ENCODE peak calls at places on chromosomes 16 and 17, in four cellular contexts. E is HepG2, V is K562, H is HEK293T. W is an unnamed sample.
A peak's percentile ranks its signal among the peaks of the same experiment; 100 is the strongest.

GRCh38 chr17:4073983-4074830 is 68.6 kb downstream of the ZZEF1 start:
- DNase-seq in E (no peak), V (no peak), H (no peak), W (no peak)

GRCh38 chr16:22229881-22230280 is 23.8 kb downstream of the EEF2K start:
- DNase-seq in E (no peak), V (no peak), H (no peak), W (no peak)

GRCh38 chr16:82699711-82700495 is 73.1 kb downstream of the CDH13 start:
- DNase-seq in E (no peak), V (no peak), H (no peak), W (no peak)

GRCh38 chr17:39573447-39574298 is 34.0 kb downstream of the NEUROD2 start:
- DNase-seq in E (peak; percentile 20), V (peak; percentile 86), H (peak; percentile 70), W (peak; percentile 70)

GRCh38 chr17:32742686-32743538 is 134.0 kb downstream of the MYO1D start:
- DNase-seq in E (no peak), V (no peak), H (no peak), W (no peak)

GRCh38 chr16:68298312-68298711 is 12.4 kb downstream of the SLC7A6OS start:
- DNase-seq in E (no peak), V (no peak), H (no peak), W (no peak)

GRCh38 chr17:37726891-37727780 is 17.7 kb downstream of the HNF1B start:
- DNase-seq in E (no peak), V (no peak), H (no peak), W (no peak)

GRCh38 chr17:63419949-63420867 is 25.9 kb downstream of the CYB561 start:
- DNase-seq in E (no peak), V (peak; percentile 83), H (no peak), W (no peak)

GRCh38 chr17:67481808-67482207 is 104.7 kb downstream of the PITPNC1 start:
- DNase-seq in E (no peak), V (no peak), H (no peak), W (no peak)

GRCh38 chr17:9021158-9021984 is at the start of gene NTN1:
- DNase-seq in E (no peak), V (peak; percentile 25), H (peak; percentile 60), W (peak; percentile 64)

GRCh38 chr17:4499431-4500187 is 928 bp downstream of the SPNS2 start:
- DNase-seq in E (no peak), V (peak; percentile 32), H (peak; percentile 17), W (peak; percentile 44)

GRCh38 chr16:90001761-90002503 is 17.3 kb downstream of the DBNDD1 start:
- DNase-seq in E (no peak), V (no peak), H (no peak), W (no peak)

GRCh38 chr16:66489818-66490217 is 60.1 kb downstream of the TK2 start:
- DNase-seq in E (no peak), V (no peak), H (no peak), W (no peak)

GRCh38 chr17:3794890-3795757 is 5.9 kb downstream of the ITGAE start:
- DNase-seq in E (peak; percentile 78), V (no peak), H (no peak), W (no peak)

GRCh38 chr16:78065344-78065743 is 34.1 kb upstream of the WWOX start:
- DNase-seq in E (no peak), V (no peak), H (no peak), W (no peak)

GRCh38 chr16:30951785-30952184 is 2.9 kb downstream of the ORAI3 start:
- DNase-seq in E (no peak), V (no peak), H (no peak), W (no peak)

GRCh38 chr17:72970794-72971512 is 121.5 kb downstream of the SLC39A11 start:
- DNase-seq in E (no peak), V (no peak), H (no peak), W (no peak)

GRCh38 chr16:894136-894535 is 76.6 kb downstream of the LMF1 start:
- DNase-seq in E (no peak), V (no peak), H (no peak), W (no peak)

GRCh38 chr17:75288784-75289121 is 480 bp downstream of the SLC25A19 start:
- DNase-seq in E (peak; percentile 69), V (peak; percentile 62), H (peak; percentile 52), W (peak; percentile 53)

GRCh38 chr17:50209472-50210248 is 8.2 kb upstream of the COL1A1 start:
- DNase-seq in E (no peak), V (peak; percentile 78), H (no peak), W (peak; percentile 67)

GRCh38 chr17:13490906-13491502 is 110.7 kb downstream of the HS3ST3A1 start:
- DNase-seq in E (no peak), V (no peak), H (no peak), W (no peak)

GRCh38 chr16:54374136-54374535 is 87.5 kb upstream of the IRX3 start:
- DNase-seq in E (no peak), V (no peak), H (no peak), W (no peak)

GRCh38 chr16:69482410-69482951 is 58.1 kb downstream of the CYB5B start:
- DNase-seq in E (no peak), V (no peak), H (no peak), W (no peak)

GRCh38 chr16:75497558-75497957 is 2.3 kb upstream of the CHST6 start:
- DNase-seq in E (no peak), V (no peak), H (no peak), W (no peak)

GRCh38 chr16:75496546-75496945 is 1.3 kb upstream of the CHST6 start:
- DNase-seq in E (no peak), V (no peak), H (no peak), W (no peak)

GRCh38 chr16:75494184-75494583 is 1.1 kb downstream of the CHST6 start:
- DNase-seq in E (no peak), V (no peak), H (no peak), W (no peak)

GRCh38 chr16:75491876-75492275 is 3.4 kb downstream of the CHST6 start:
- DNase-seq in E (no peak), V (no peak), H (peak; percentile 52), W (peak; percentile 39)

DNA sequence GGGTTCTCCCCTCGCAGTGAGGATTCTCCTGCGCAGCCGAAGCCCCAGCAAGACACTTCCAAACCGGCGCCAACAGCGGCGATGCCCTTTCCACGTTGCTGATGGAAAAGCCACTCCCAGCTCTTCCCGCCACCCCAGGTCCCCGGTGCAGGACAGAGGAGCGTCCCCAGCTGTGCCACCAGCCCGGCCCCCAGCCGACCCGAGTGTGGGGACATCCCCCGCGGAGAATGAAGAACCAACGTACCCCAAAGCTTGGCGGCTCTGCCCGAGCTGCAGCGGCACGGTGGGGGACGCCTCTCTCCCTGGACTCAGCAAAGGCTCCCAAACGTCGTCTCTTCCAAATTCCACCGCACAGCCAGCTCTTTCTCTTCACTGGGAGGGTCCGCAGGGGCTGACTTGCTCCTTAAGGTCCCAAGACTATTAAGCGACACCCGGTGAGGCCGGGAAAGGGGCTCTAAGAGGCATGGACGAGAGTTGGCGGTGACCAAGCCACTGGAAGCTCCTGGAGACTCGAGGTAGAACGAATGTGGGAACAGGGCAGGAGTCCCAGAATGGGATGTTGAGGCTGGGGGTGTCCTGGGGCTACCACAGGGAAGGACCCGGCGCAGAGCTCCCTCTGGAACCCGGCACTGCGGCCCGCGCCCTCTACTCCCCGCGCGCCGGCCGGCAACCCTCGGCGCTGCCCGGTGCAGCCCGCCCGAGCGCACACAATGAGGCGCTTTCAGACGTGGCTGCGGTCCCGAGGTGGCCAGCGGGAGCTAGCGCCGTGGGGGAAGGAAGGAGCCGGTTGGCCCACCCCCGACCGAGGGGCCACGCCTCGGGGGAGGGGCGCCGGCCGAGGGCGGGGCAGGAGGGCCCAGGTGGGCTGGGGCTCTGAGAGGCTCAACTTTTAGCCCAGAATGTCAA is at the start of gene CHST6:
- DNase-seq in E (peak; percentile 52), V (peak; percentile 81), H (peak; percentile 57), W (peak; percentile 82)
- TF ChIP-seq ELF4 in E (no peak), V (no peak), H (no peak), W (no peak)

DNA sequence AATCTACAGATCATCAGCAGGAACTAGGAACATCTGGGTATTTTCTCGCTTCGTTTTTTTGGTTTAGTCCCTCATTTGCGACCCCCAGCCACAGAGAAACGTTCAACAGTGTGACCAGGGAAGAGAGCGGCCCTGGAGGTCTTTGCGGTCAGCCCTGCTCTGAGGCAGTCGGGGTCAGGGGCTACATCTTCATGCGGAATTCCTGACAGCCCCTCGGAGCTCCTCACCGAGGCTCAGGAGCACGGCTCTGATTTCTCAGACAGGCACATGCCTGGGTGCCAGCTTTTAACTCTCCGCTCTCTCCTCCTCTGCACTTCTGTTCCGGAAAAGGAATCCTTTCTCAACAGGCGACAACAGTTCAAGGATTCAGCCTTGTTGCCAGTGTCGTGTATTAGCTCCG is 8.0 kb upstream of the WDR45B start:
- DNase-seq in E (no peak), V (no peak), H (no peak), W (no peak)
- TF ChIP-seq ELF4 in E (no peak), V (no peak), H (no peak), W (no peak)

GRCh38 chr16:85750021-85750826 is 672 bp downstream of the C16orf74 start:
- DNase-seq in E (no peak), V (peak; percentile 39), H (no peak), W (peak; percentile 63)

GRCh38 chr16:85750827-85751641 is at the start of gene C16orf74:
- DNase-seq in E (no peak), V (peak; percentile 83), H (peak; percentile 80), W (peak; percentile 35)

GRCh38 chr16:85752511-85753420 is 1.9 kb upstream of the C16orf74 start:
- DNase-seq in E (peak; percentile 49), V (peak; percentile 69), H (peak; percentile 57), W (peak; percentile 59)

GRCh38 chr16:85753559-85753958 is 2.7 kb upstream of the C16orf74 start:
- DNase-seq in E (no peak), V (no peak), H (no peak), W (no peak)

DNA sequence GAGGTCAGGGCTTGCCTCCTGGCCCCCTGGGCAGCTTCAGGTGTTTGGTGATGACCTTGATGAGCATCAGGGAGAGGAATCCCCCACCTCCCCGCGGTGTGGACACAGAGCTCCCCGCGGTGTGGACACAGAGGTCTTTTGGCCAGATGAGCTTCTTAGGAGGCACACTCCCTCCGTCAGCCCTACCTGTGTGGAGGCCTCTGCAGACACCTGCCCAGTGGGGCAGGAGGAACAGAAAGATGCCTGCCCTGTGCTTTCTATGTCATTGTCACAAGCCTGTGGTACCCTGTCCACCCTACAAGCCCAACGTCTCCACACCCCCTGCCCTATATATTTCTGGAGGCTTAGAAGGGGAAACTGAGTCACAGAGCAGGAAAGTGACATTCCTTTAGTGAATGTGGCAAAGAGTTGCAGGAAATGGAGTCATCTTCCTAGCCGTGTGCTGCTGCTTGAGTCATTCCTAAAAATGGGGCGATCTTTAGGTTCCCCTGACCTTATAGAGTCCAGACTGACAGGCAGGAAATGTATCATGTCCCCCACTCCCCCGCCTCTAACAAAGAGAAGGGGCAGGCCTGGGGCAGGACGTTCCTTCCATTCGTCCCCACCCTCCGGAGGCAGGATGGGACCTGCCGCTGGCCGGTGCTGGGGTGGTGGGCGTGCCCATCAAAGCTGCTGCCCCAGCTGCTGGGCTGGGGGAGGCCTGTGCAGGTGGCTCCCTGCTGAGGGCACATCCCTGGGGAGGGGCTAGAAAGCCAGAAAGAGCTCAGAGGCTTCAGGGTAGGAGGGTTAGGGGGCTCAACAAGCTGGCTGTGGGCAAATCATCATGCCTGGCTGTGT is 987 bp upstream of the C16orf74 start:
- DNase-seq in E (no peak), V (no peak), H (no peak), W (no peak)
- TF ChIP-seq ELF4 in E (no peak), V (no peak), H (no peak), W (no peak)

GRCh38 chr16:50152386-50152806 is 710 bp upstream of the TENT4B start:
- DNase-seq in E (no peak), V (no peak), H (no peak), W (no peak)
- TF ChIP-seq ELF4 in E (no peak), V (no peak), H (no peak), W (no peak)